ENCODE peak calls at places on chromosomes 16 and 17, in four cellular contexts. C is left ventricle myocardium superior, N is choroid plexus epithelial cell, Y is progenitor cell of endocrine pancreas. M is an unnamed sample.

GRCh38 chr17:43832168-43832975 is 574 bp downstream of the MPP3 start:
- DNase-seq in C (peak; percentile 82), Y (peak; percentile 35), N (peak; percentile 55), M (no peak)

GRCh38 chr17:64484380-64484779 is 12.5 kb downstream of the POLG2 start:
- DNase-seq in N (no peak), Y (no peak), C (no peak), M (no peak)

GRCh38 chr17:29322363-29322762 is 28.4 kb upstream of the NUFIP2 start:
- DNase-seq in N (no peak), Y (no peak), C (no peak), M (no peak)

GRCh38 chr17:44235583-44235936 is 16.1 kb upstream of the UBTF start:
- DNase-seq in N (peak; percentile 89), C (no peak), Y (no peak), M (no peak)

GRCh38 chr17:66275651-66276050 is 26.8 kb upstream of the PRKCA start:
- DNase-seq in C (no peak), Y (no peak), N (peak; percentile 59), M (no peak)

GRCh38 chr16:85238233-85238647 is 126.0 kb upstream of the CIBAR2 start:
- DNase-seq in Y (no peak), C (peak; percentile 73), N (peak; percentile 95), M (no peak)

GRCh38 chr16:84829168-84829965 is 9.6 kb downstream of the CRISPLD2 start:
- DNase-seq in N (peak; percentile 88), Y (no peak), C (peak; percentile 42), M (no peak)

GRCh38 chr16:694187-694862 is 4.1 kb upstream of the WDR24 start:
- DNase-seq in C (no peak), N (no peak), Y (no peak), M (no peak)

GRCh38 chr16:26161461-26162180 is 469.9 kb downstream of the HS3ST4 start:
- DNase-seq in N (no peak), Y (no peak), C (no peak), M (no peak)

GRCh38 chr17:8700546-8700945 is 44.1 kb downstream of the CCDC42 start:
- DNase-seq in N (no peak), C (no peak), Y (no peak), M (no peak)

GRCh38 chr16:55426865-55427484 is 52.0 kb upstream of the MMP2 start:
- DNase-seq in Y (no peak), C (no peak), N (peak; percentile 1), M (no peak)

GRCh38 chr16:4115209-4115940 is 867 bp downstream of the ADCY9 start:
- DNase-seq in Y (peak; percentile 41), C (peak; percentile 82), N (peak; percentile 80), M (no peak)

GRCh38 chr17:70539172-70539924 is 370.0 kb downstream of the KCNJ2 start:
- DNase-seq in N (peak; percentile 25), C (no peak), Y (no peak), M (no peak)

GRCh38 chr16:3656491-3657468 is 2.3 kb downstream of the DNASE1 start:
- DNase-seq in C (no peak), Y (no peak), N (no peak), M (no peak)

GRCh38 chr17:8537734-8538133 is 92.8 kb downstream of the MYH10 start:
- DNase-seq in N (no peak), C (no peak), Y (no peak), M (no peak)

GRCh38 chr17:44320066-44320465 is 4.6 kb downstream of the SLC25A39 start:
- DNase-seq in Y (no peak), N (no peak), C (no peak), M (no peak)

GRCh38 chr16:17311333-17312099 is 159.2 kb downstream of the XYLT1 start:
- DNase-seq in Y (no peak), C (no peak), N (no peak), M (no peak)

GRCh38 chr17:41824086-41824485 is 11.3 kb downstream of the FKBP10 start:
- DNase-seq in N (no peak), Y (no peak), C (no peak), M (no peak)

GRCh38 chr16:65576631-65577030 is 454.8 kb upstream of the CDH11 start:
- DNase-seq in N (peak; percentile 9), C (no peak), Y (no peak), M (no peak)

GRCh38 chr17:67376509-67376891 is 581 bp upstream of the PITPNC1 start:
- DNase-seq in C (no peak), N (peak; percentile 66), Y (no peak), M (no peak)

GRCh38 chr17:63974594-63975192 is 2.0 kb upstream of the SCN4A start:
- DNase-seq in C (no peak), N (peak; percentile 31), Y (no peak), M (no peak)

GRCh38 chr17:33976816-33977215 is 278.3 kb upstream of the CCL2 start:
- DNase-seq in Y (no peak), C (no peak), N (no peak), M (no peak)

GRCh38 chr16:19128454-19129210 is 14.9 kb downstream of the ITPRIPL2 start:
- DNase-seq in C (no peak), Y (no peak), N (no peak), M (no peak)

GRCh38 chr16:9050102-9050830 is 41.2 kb upstream of the HAPSTR1 start:
- DNase-seq in Y (peak; percentile 10), C (no peak), N (peak; percentile 41), M (no peak)

GRCh38 chr17:57541472-57542394 is 203.4 kb downstream of the CCDC182 start:
- DNase-seq in C (peak; percentile 65), N (peak; percentile 81), Y (no peak), M (no peak)

GRCh38 chr17:3845361-3845753 is 689 bp downstream of the NCBP3 start:
- DNase-seq in Y (no peak), N (peak; percentile 30), C (no peak), M (no peak)

GRCh38 chr17:74433421-74434121 is 1.7 kb downstream of the GPRC5C start:
- DNase-seq in N (no peak), Y (peak; percentile 56), C (peak; percentile 29), M (no peak)

GRCh38 chr16:70565053-70565452 is 41.4 kb downstream of the SF3B3 start:
- DNase-seq in N (no peak), Y (no peak), C (no peak), M (no peak)

GRCh38 chr16:49200223-49200820 is 81.3 kb downstream of the CBLN1 start:
- DNase-seq in C (peak; percentile 63), N (no peak), Y (no peak), M (no peak)

GRCh38 chr17:9151091-9151490 is 129.8 kb downstream of the NTN1 start:
- DNase-seq in Y (no peak), C (no peak), N (no peak), M (no peak)

GRCh38 chr17:51734976-51735375 is 423.5 kb downstream of the CA10 start:
- DNase-seq in N (no peak), C (no peak), Y (no peak), M (no peak)

GRCh38 chr17:29430275-29430674 is 40.1 kb downstream of the TAOK1 start:
- DNase-seq in C (no peak), N (no peak), Y (no peak), M (no peak)

GRCh38 chr16:31404353-31405064 is 11.4 kb downstream of the ITGAD start:
- DNase-seq in C (no peak), Y (no peak), N (peak; percentile 30), M (no peak)

GRCh38 chr16:63742150-63742549 is 1379.7 kb downstream of the CDH11 start:
- DNase-seq in N (no peak), Y (no peak), C (no peak), M (no peak)

GRCh38 chr17:14731591-14731990 is 430.7 kb downstream of the HS3ST3B1 start:
- DNase-seq in Y (no peak), C (no peak), N (no peak), M (no peak)

GRCh38 chr16:52467753-52468152 is 79.2 kb downstream of the TOX3 start:
- DNase-seq in C (no peak), N (no peak), Y (no peak), M (no peak)

GRCh38 chr17:5719976-5720375 is 135.7 kb upstream of the NLRP1 start:
- DNase-seq in C (no peak), N (no peak), Y (no peak), M (no peak)

GRCh38 chr16:88505405-88506082 is 52.5 kb downstream of the ZFPM1 start:
- DNase-seq in C (peak; percentile 61), N (peak; percentile 14), Y (no peak), M (no peak)

GRCh38 chr17:28645576-28645939 is 600 bp upstream of the BLTP2 start:
- DNase-seq in C (no peak), Y (no peak), N (no peak), M (no peak)